ENCODE peak calls at places on chromosomes 2 and 18, in seven cellular contexts. C is SK-N-SH, L is H1, G is HepG2, V is HCT116, O is GM12878, U is K562. B is an unnamed sample.
A peak's percentile ranks its signal among the peaks of the same experiment; 100 is the strongest.

GRCh38 chr2:23541453-23542334 is 156.7 kb downstream of the KLHL29 start:
- DNase-seq in O (no peak), C (no peak), L (no peak), U (no peak), V (no peak), G (no peak), B (no peak)

GRCh38 chr2:201960300-201960699 is 73.4 kb upstream of the FZD7 start:
- DNase-seq in G (no peak), C (no peak), U (no peak), V (no peak), L (no peak), O (no peak), B (no peak)

GRCh38 chr18:42274488-42275137 is 319.6 kb downstream of the PIK3C3 start:
- DNase-seq in L (no peak), G (peak; percentile 62), O (no peak), V (no peak), C (peak; percentile 54), U (no peak), B (no peak)

GRCh38 chr2:25728559-25728958 is 55.2 kb upstream of the DTNB start:
- DNase-seq in G (no peak), L (no peak), U (no peak), C (no peak), O (no peak), V (no peak), B (no peak)

GRCh38 chr2:163420604-163421003 is 315.2 kb downstream of the FIGN start:
- DNase-seq in O (no peak), G (no peak), U (no peak), V (no peak), L (no peak), C (no peak), B (no peak)

GRCh38 chr2:39093208-39093898 is 27.5 kb downstream of the SOS1 start:
- DNase-seq in G (no peak), C (peak; percentile 58), U (peak; percentile 34), L (no peak), O (no peak), V (no peak), B (no peak)

GRCh38 chr2:101251844-101252407 is 760 bp upstream of the CNOT11 start:
- DNase-seq in V (peak; percentile 74), O (no peak), L (no peak), C (peak; percentile 39), G (peak; percentile 77), U (peak; percentile 31), B (peak; percentile 85)

GRCh38 chr2:54459037-54459441 is 2.9 kb downstream of the SPTBN1 start:
- DNase-seq in O (no peak), C (no peak), L (no peak), V (no peak), G (no peak), U (no peak), B (no peak)

GRCh38 chr2:177171418-177171865 is 41.2 kb upstream of the HNRNPA3 start:
- DNase-seq in G (no peak), L (no peak), V (no peak), U (no peak), O (no peak), C (no peak), B (peak; percentile 74)

GRCh38 chr2:42886921-42887320 is 94.5 kb upstream of the HAAO start:
- DNase-seq in G (no peak), L (no peak), C (no peak), O (no peak), U (no peak), V (no peak), B (no peak)

GRCh38 chr2:42882756-42883155 is 90.4 kb upstream of the HAAO start:
- DNase-seq in L (no peak), V (no peak), C (no peak), O (no peak), G (no peak), U (no peak), B (no peak)

GRCh38 chr2:42888846-42889245 is 96.5 kb upstream of the HAAO start:
- DNase-seq in L (no peak), C (no peak), O (no peak), V (no peak), G (no peak), U (no peak), B (no peak)

GRCh38 chr2:42893047-42893758 is 100.8 kb upstream of the HAAO start:
- DNase-seq in U (no peak), V (no peak), G (peak; percentile 26), O (no peak), C (no peak), L (no peak), B (no peak)

DNA sequence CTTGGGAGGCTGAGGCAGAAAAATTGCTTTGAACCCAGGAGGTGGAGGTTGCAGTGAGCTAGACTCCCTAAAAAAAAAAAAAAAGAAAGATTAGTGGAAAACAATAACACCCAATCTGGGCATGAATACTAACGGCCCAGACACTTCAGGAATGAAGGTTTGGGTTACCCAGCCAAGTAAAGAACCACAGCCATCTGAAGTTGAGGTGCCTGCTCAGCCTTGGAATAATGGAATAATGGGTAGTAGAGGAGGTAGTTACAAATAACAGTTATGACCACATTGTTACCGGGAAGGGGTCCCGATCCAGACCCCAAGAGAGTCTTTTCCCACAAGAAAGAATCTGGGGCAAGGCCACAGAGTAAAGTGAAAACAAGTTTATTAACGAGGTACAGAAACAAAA is 95.9 kb upstream of the HAAO start:
- DNase-seq in V (no peak), O (no peak), L (no peak), U (no peak), C (no peak), G (no peak), B (no peak)
- TF ChIP-seq JUND in V (no peak), O (no peak), L (no peak), U (no peak), C (no peak), G (no peak), B (no peak)

DNA sequence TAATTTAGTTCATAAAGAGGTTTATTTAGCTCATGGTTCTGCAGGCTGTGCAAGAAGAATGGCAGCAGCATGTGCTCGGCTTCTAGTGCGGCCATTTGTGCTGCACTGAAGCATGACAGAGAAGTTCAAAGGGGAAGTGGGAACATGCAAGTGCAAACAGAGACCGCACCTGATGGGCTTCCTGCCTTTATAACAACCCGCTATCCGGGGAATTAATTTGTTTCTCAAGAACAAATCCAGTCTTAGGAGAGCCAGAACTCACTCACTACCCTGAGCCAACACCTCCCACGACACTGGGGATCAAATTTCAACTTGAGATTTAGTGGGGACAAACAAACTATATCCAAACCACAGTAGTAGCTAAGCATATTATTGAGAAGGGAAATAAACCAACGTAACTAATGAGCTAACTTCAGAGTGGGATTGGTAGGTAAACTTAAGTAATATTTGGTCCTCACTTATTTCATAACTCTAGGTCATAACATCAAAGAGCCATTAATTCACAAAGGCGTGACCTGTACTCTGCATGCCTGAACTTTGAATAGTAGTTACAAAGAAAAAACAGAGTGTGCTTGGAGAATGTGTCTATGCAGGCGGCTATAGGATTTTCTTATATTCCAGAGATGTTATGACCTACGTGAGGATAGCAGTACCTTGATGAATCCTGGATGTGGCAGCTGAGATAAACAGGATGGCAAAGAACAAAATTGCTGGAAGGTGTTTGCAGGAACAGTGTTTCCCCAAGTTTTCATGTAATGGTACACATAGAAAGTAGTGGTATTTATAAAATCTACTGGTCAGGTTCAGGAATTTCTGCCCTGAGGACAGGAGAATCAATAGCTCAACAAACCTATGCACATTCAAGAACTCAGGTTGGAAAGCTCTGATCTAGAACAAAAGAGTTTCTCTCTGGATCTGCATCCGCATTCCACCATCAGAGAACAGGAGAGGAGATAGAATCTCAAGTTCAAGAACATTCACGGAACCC is 845.9 kb upstream of the ID2 start:
- DNase-seq in G (peak; percentile 65), C (no peak), L (no peak), U (no peak), V (no peak), O (peak; percentile 64), B (peak; percentile 16)
- TF ChIP-seq JUND in G (no peak), C (no peak), L (no peak), U (no peak), V (no peak), O (no peak), B (no peak)

GRCh38 chr2:137467246-137467862 is 496.9 kb upstream of the HNMT start:
- DNase-seq in G (peak; percentile 23), U (peak; percentile 5), V (no peak), O (peak; percentile 1), C (peak; percentile 44), L (peak; percentile 3), B (peak; percentile 65)
- TF ChIP-seq JUND in G (no peak), U (no peak), V (no peak), O (no peak), C (no peak), L (no peak), B (no peak)

GRCh38 chr18:111292-112014 is 46.9 kb upstream of the USP14 start:
- DNase-seq in G (peak; percentile 59), V (no peak), C (peak; percentile 92), O (no peak), U (peak; percentile 83), L (peak; percentile 19), B (peak; percentile 27)
- TF ChIP-seq JUND in G (no peak), V (no peak), C (no peak), O (no peak), U (no peak), L (no peak), B (no peak)

GRCh38 chr18:50744253-50744652 is 75.6 kb downstream of the MRO start:
- DNase-seq in U (no peak), O (no peak), L (no peak), V (no peak), C (no peak), G (no peak), B (no peak)
- TF ChIP-seq JUND in U (no peak), O (no peak), L (no peak), V (no peak), C (no peak), G (no peak), B (no peak)

GRCh38 chr2:16774980-16775963 is 109.6 kb upstream of the CYRIA start:
- DNase-seq in O (no peak), C (peak; percentile 60), V (no peak), G (peak; percentile 41), U (peak; percentile 28), L (no peak), B (peak; percentile 25)
- TF ChIP-seq JUND in O (no peak), C (no peak), V (no peak), G (no peak), U (no peak), L (no peak), B (no peak)

GRCh38 chr2:14074691-14075090 is 557.8 kb upstream of the LRATD1 start:
- DNase-seq in U (no peak), V (no peak), G (no peak), O (no peak), L (no peak), C (no peak), B (no peak)
- TF ChIP-seq JUND in U (no peak), V (no peak), G (no peak), O (no peak), L (no peak), C (no peak), B (no peak)

GRCh38 chr2:234156326-234156725 is 105.8 kb downstream of the SPP2 start:
- DNase-seq in O (no peak), G (no peak), L (no peak), U (no peak), V (no peak), C (no peak), B (no peak)
- TF ChIP-seq JUND in O (no peak), G (no peak), L (no peak), U (no peak), V (no peak), C (no peak), B (no peak)

B was measured in T47D.